ENCODE peak calls at places on chromosomes 5 and 9, in ten cellular contexts. S is sigmoid colon, L is A549, T is stomach, Y is SK-N-SH, G is ovary, E is HepG2, M is transverse colon, H is upper lobe of left lung, J is GM12878. K is an unnamed sample. For H3K4me1, the result is how much of the 10 kb centered on the place peaks cover.

GRCh38 chr9:120689860-120690259 is 24.4 kb downstream of the MEGF9 start:
- DNase-seq in M (no peak), T (no peak), Y (no peak), G (no peak), S (no peak), H (no peak), E (no peak), J (no peak), L (no peak), K (no peak)

GRCh38 chr5:110032386-110032785 is 342.7 kb downstream of the MAN2A1 start:
- DNase-seq in L (no peak), T (no peak), Y (no peak), E (no peak), S (no peak), G (no peak), J (no peak), M (no peak), H (no peak), K (no peak)

GRCh38 chr9:81619353-81620008 is 69.9 kb downstream of the TLE1 start:
- DNase-seq in G (no peak), T (no peak), E (no peak), J (no peak), M (no peak), S (no peak), H (no peak), Y (no peak), L (no peak), K (no peak)

GRCh38 chr9:98281281-98281680 is 25.8 kb upstream of the TBC1D2 start:
- DNase-seq in E (no peak), G (no peak), L (no peak), Y (no peak), H (no peak), M (no peak), S (no peak), J (no peak), T (no peak), K (no peak)

GRCh38 chr9:16396389-16396788 is 474.1 kb downstream of the BNC2 start:
- DNase-seq in J (no peak), H (no peak), T (no peak), L (no peak), E (no peak), S (no peak), G (no peak), Y (no peak), M (no peak), K (no peak)

GRCh38 chr5:94218374-94218773 is 400.0 kb downstream of the KIAA0825 start:
- DNase-seq in T (no peak), H (no peak), J (no peak), M (no peak), S (no peak), G (no peak), L (no peak), E (peak), Y (no peak), K (no peak)

GRCh38 chr5:123809594-123810172 is 297.7 kb downstream of the CSNK1G3 start:
- DNase-seq in S (no peak), J (no peak), L (no peak), G (no peak), H (no peak), Y (no peak), E (no peak), T (no peak), M (peak), K (no peak)

GRCh38 chr5:42995152-42995751 is 44.9 kb downstream of the ANXA2R start:
- DNase-seq in Y (no peak), H (no peak), G (no peak), M (no peak), T (no peak), E (no peak), L (no peak), J (no peak), S (no peak), K (no peak)

GRCh38 chr9:121917375-121918335 is 175.5 kb downstream of the TTLL11 start:
- DNase-seq in S (no peak), J (no peak), E (no peak), M (no peak), Y (no peak), H (no peak), G (no peak), T (no peak), L (no peak), K (no peak)

GRCh38 chr5:20353481-20353880 is 365.5 kb upstream of the CDH18 start:
- DNase-seq in J (no peak), M (no peak), L (no peak), H (no peak), E (no peak), S (no peak), T (no peak), G (no peak), Y (no peak), K (no peak)

GRCh38 chr5:153629027-153629426 is 138.6 kb downstream of the GRIA1 start:
- DNase-seq in E (no peak), T (no peak), S (no peak), Y (peak), M (no peak), G (peak), H (peak), L (no peak), J (no peak), K (no peak)

GRCh38 chr5:164722702-164723101 is 1217.3 kb downstream of the MAT2B start:
- DNase-seq in M (no peak), S (no peak), Y (no peak), H (no peak), T (no peak), L (no peak), E (no peak), J (no peak), G (no peak), K (no peak)

GRCh38 chr5:66793049-66793448 is 196.9 kb downstream of the MAST4 start:
- DNase-seq in L (no peak), Y (no peak), E (no peak), H (no peak), J (no peak), M (no peak), S (no peak), T (no peak), G (no peak), K (no peak)
- H3K4me1 ChIP-seq in L (under half), Y (under half), E (under half), H (under half), J (under half), M (under half), S (under half), T (under half), G (under half), K (under half)

GRCh38 chr5:72709341-72709740 is 107.1 kb upstream of the TNPO1 start:
- DNase-seq in J (no peak), Y (no peak), T (no peak), G (no peak), L (no peak), H (no peak), S (no peak), M (no peak), E (no peak), K (no peak)

DNA sequence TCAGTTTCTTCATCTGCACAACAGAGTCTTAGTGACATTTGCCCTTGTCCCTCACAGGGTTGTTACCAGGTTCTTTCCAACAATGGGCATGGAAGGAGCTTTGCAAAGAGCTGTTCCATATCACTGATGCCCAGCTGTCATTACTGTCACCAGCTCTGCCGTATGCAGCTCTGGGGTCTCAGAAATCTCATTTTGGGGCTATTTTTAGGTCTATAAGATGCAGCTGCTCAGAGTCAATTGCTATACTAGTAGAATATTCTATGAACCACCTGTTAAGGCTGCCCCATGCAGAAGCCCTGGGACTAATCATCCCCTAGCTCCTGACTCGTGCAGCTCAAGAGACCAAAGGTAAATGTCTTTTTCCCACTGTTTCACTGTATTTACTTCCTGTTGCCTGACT is 105.1 kb upstream of the TNPO1 start:
- DNase-seq in S (no peak), T (no peak), J (no peak), E (no peak), M (no peak), H (no peak), L (no peak), G (no peak), Y (no peak), K (no peak)
- TF ChIP-seq EP300 in S (no peak), T (no peak), J (no peak), E (no peak), M (no peak), H (no peak), L (no peak), G (no peak), Y (no peak), K (no peak)

DNA sequence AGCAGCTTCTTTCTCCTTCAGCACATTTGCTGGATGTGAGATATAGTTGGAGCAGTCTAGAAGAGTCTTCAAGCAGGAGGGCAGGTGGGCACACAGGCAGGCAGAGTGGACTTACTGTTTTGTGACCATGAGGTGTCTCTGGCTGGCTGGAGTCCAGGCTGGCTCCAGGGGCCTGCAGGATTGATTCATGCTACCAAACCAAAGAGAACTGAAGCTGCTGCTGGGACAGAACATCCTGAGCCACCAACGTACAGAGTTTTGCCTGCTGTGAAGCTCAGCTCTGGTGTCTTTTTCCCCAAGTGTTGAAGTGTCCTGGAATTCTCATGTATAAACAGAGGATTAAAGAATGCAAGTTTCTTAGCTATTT is 45.7 kb downstream of the CYSTM1 start:
- DNase-seq in T (no peak), Y (no peak), H (no peak), S (no peak), L (no peak), E (no peak), J (no peak), M (no peak), G (no peak), K (no peak)
- H3K4me1 ChIP-seq in T (half or more), Y (under half), H (half or more), S (under half), L (half or more), E (half or more), J (under half), M (half or more), G (under half), K (under half)

DNA sequence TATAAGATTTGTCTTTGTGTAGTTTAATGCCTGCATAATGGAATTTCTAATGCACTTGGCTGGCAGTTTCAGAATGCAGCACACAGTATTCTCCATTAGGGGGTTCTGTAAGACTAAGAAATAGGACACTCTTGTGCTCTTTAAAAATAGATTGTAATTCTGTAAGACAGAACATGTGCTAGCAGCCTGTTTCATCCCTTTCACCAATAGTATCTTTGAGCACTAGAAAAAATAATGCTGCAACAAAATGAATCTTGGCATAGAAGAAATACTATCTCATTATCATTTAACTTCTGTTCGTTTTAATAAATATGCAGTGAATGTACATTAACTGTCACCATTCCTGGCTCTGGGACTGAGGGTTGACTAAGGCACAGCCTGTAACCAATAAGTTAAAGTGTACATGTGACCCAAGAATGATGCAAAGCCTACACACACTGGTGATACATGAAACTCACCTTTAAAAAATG is 23.8 kb upstream of the ZNF622 start:
- DNase-seq in Y (peak), T (no peak), M (no peak), E (peak), H (no peak), J (no peak), S (no peak), G (no peak), L (peak), K (peak)
- TF ChIP-seq EP300 in Y (no peak), T (no peak), M (no peak), E (no peak), H (no peak), J (no peak), S (no peak), G (no peak), L (no peak), K (no peak)

GRCh38 chr5:143111799-143112198 is 291.7 kb downstream of the NR3C1 start:
- DNase-seq in Y (no peak), G (no peak), S (no peak), H (no peak), J (no peak), E (no peak), T (no peak), M (no peak), L (no peak), K (no peak)
- H3K4me1 ChIP-seq in Y (under half), G (under half), S (under half), H (under half), J (under half), E (under half), T (under half), M (under half), L (under half), K (under half)

GRCh38 chr9:136566553-136566895 is 20.7 kb upstream of the NOTCH1 start:
- DNase-seq in G (no peak), L (no peak), S (no peak), E (no peak), Y (no peak), T (no peak), H (no peak), M (no peak), J (no peak), K (no peak)

GRCh38 chr9:136568288-136569081 is 22.6 kb upstream of the NOTCH1 start:
- DNase-seq in J (no peak), G (no peak), H (no peak), T (no peak), L (no peak), M (no peak), Y (no peak), S (no peak), E (no peak), K (no peak)

GRCh38 chr9:136565722-136566552 is 20.1 kb upstream of the NOTCH1 start:
- DNase-seq in M (no peak), J (no peak), H (no peak), Y (no peak), T (no peak), E (no peak), G (no peak), S (no peak), L (no peak), K (no peak)

GRCh38 chr9:136566899-136567298 is 21.1 kb upstream of the NOTCH1 start:
- DNase-seq in S (peak), J (no peak), E (no peak), G (peak), T (peak), L (no peak), H (no peak), Y (peak), M (no peak), K (peak)

DNA sequence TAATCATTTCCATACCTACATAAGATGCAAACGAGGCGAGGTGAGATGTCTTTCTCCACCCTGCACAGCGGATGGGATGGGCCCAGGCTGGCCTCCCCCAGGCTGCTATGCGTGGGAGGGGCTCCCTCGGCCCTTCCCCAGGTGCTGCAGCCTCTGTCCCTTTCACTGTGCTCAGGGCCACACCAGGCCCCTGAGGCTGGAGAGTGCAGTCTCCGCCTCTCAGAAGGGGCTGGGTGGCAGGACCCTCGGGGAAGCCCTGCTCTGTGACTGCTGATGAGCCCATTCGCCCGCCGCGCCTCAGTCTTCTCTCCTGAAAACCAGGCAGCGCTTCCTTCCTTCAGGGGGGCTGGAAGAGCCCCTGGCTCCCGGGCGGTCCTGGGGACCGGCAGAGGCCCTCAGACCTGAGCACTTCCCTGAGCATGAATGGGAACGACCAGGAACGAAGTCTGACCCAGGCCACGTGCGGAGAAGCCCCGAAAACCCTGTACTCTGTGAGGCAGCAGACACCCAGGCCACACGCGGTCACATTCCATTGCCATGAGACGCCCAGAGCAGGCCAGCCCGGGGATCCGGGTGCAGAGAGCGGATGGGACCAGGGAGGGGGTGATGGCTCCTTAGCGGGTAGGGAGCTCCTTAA is 21.9 kb upstream of the NOTCH1 start:
- DNase-seq in E (peak), H (peak), M (peak), Y (no peak), G (peak), S (peak), T (peak), J (no peak), L (peak), K (no peak)
- TF ChIP-seq EP300 in E (no peak), H (no peak), M (no peak), Y (no peak), G (no peak), S (no peak), T (no peak), J (no peak), L (no peak), K (peak)

DNA sequence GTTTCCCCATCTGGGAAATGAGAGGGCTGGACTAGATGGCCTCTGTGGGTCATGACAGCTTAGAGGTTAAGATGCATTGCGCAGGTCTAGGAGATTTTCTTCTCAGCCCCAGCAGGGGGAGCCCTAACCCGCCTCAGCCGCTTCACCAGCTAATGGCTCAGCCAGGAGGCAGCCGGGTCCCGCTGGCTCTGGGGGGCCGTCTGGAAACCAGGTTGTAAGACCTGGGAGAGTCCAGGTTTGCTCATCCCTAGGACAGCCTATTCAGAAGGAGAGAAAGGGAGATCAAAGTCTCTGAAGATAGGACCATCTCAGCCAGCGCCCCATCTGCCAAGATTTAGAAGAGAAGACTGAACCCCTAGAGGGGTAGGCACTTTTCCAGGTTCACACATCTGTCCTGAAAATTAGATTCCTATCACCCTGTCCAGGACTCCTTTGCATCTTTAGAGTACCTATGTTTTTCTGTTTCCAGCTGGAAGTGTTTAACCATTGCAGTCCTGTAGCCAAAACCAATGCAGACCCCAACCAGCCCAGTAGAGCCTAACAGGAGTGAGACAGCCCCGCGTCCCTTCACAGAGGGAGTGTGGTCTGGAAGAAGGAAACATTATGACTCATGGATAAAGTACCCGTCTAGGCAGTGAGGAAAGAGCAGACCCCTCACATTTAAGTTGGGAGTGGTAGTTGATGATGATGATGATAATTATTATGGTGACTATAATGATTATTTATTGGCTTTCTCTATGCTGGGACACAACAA is 27.5 kb downstream of the SPARC start:
- DNase-seq in S (peak), H (peak), M (peak), T (peak), G (peak), J (peak), L (peak), E (peak), Y (peak), K (peak)
- H3K4me1 ChIP-seq in S (under half), H (under half), M (under half), T (under half), G (under half), J (under half), L (under half), E (under half), Y (under half), K (under half)

GRCh38 chr5:35197351-35197750 is 32.9 kb downstream of the PRLR start:
- DNase-seq in T (no peak), S (no peak), M (no peak), G (no peak), Y (no peak), H (no peak), E (no peak), L (no peak), J (no peak), K (no peak)
- TF ChIP-seq EP300 in T (no peak), S (no peak), M (no peak), G (no peak), Y (no peak), H (no peak), E (no peak), L (no peak), J (no peak), K (no peak)

DNA sequence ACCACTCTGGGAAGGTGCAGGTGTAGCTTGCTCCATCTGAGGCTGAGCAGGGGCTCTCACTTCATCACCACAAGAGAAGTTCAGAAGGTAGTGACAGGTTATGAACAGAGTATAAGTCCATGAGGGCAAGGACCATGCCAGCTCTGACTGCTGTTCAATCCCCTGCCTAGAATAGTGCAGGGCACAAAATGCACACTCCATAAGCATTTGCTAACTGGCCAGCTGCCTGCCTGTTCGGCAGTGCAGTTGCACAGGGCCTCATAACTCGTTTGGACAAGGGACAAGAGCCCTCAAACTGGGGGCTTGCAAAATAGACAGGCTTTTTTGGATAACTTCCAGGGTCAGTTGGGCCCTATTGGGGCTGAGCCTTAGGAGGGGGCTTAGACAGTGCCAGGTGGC is 21.1 kb downstream of the SPARC start:
- DNase-seq in G (no peak), M (no peak), J (no peak), H (no peak), L (no peak), S (no peak), E (no peak), Y (no peak), T (no peak), K (no peak)
- H3K4me1 ChIP-seq in G (under half), M (under half), J (under half), H (half or more), L (under half), S (half or more), E (under half), Y (under half), T (under half), K (under half)